ENCODE peak calls at places on chromosomes 1 and 21, in eight cellular contexts. C, Z, V, X, G, J, I and F are unnamed samples. For H3K9me3, the result is how much of the 10 kb centered on the place peaks cover.

GRCh38 chr1:236338096-236338495 is 56.0 kb upstream of the EDARADD start:
- DNase-seq in J (no peak), V (peak), Z (no peak), X (no peak), G (no peak), C (no peak), I (no peak), F (no peak)

GRCh38 chr1:246566128-246566807 is at the start of the genes CNST and TFB2M:
- DNase-seq in C (peak), I (peak), J (peak), V (peak), X (peak), G (peak), Z (peak), F (peak)

GRCh38 chr1:184289825-184290550 is 96.8 kb upstream of the C1orf21 start:
- DNase-seq in X (no peak), I (no peak), V (no peak), J (peak), G (no peak), Z (no peak), C (no peak), F (no peak)

GRCh38 chr1:208172389-208173140 is 71.6 kb downstream of the PLXNA2 start:
- DNase-seq in X (no peak), J (no peak), I (no peak), Z (no peak), V (peak), G (no peak), C (no peak), F (no peak)

GRCh38 chr1:35567947-35568558 is 5.1 kb upstream of the TFAP2E start:
- DNase-seq in Z (no peak), G (no peak), V (no peak), I (no peak), X (no peak), J (no peak), C (no peak), F (no peak)

GRCh38 chr1:116934586-116935207 is 25.0 kb downstream of the PTGFRN start:
- DNase-seq in V (no peak), X (no peak), G (no peak), J (peak), C (no peak), Z (no peak), I (no peak), F (no peak)

GRCh38 chr1:83985048-83985447 is 13.9 kb downstream of the TTLL7 start:
- DNase-seq in G (no peak), C (no peak), I (no peak), X (no peak), Z (no peak), J (no peak), V (no peak), F (no peak)

GRCh38 chr1:40820251-40820797 is 36.7 kb downstream of the KCNQ4 start:
- DNase-seq in G (peak), Z (no peak), I (no peak), J (no peak), C (no peak), X (no peak), V (no peak), F (no peak)

GRCh38 chr21:38468989-38469388 is 29.3 kb downstream of the ERG start:
- DNase-seq in C (no peak), X (no peak), I (no peak), Z (no peak), G (no peak), V (no peak), J (no peak), F (no peak)

GRCh38 chr21:34762761-34763160 is 94.0 kb downstream of the CLIC6 start:
- DNase-seq in G (no peak), Z (no peak), C (no peak), J (no peak), X (no peak), I (no peak), V (peak), F (no peak)

GRCh38 chr1:82565546-82565945 is 764.8 kb downstream of the ADGRL2 start:
- DNase-seq in G (no peak), V (peak), I (no peak), X (no peak), J (no peak), Z (no peak), C (no peak), F (peak)

GRCh38 chr1:207826557-207827487 is 75.0 kb downstream of the CD46 start:
- DNase-seq in X (no peak), J (peak), Z (no peak), C (no peak), G (peak), V (no peak), I (no peak), F (no peak)

GRCh38 chr21:31201144-31201543 is 142.9 kb downstream of the TIAM1 start:
- DNase-seq in C (no peak), I (no peak), G (no peak), X (no peak), J (no peak), Z (no peak), V (no peak), F (no peak)

GRCh38 chr1:211734791-211735190 is 59.4 kb upstream of the NEK2 start:
- DNase-seq in C (no peak), X (no peak), G (no peak), J (no peak), Z (no peak), V (no peak), I (no peak), F (no peak)

GRCh38 chr1:227921461-227922185 is 26.1 kb downstream of the WNT9A start:
- DNase-seq in X (no peak), I (no peak), G (no peak), Z (no peak), V (no peak), J (no peak), C (no peak), F (no peak)

GRCh38 chr1:151196292-151196800 is 2.0 kb upstream of the PIP5K1A start:
- DNase-seq in Z (no peak), J (peak), X (peak), G (peak), V (peak), I (no peak), C (peak), F (no peak)

GRCh38 chr1:232629250-232630046 is 485 bp downstream of the SIPA1L2 start:
- DNase-seq in V (peak), X (peak), C (no peak), Z (no peak), J (no peak), I (peak), G (peak), F (no peak)

GRCh38 chr1:240122639-240123604 is 31.2 kb downstream of the FMN2 start:
- DNase-seq in G (no peak), V (peak), C (no peak), J (no peak), I (no peak), Z (no peak), X (no peak), F (no peak)

DNA sequence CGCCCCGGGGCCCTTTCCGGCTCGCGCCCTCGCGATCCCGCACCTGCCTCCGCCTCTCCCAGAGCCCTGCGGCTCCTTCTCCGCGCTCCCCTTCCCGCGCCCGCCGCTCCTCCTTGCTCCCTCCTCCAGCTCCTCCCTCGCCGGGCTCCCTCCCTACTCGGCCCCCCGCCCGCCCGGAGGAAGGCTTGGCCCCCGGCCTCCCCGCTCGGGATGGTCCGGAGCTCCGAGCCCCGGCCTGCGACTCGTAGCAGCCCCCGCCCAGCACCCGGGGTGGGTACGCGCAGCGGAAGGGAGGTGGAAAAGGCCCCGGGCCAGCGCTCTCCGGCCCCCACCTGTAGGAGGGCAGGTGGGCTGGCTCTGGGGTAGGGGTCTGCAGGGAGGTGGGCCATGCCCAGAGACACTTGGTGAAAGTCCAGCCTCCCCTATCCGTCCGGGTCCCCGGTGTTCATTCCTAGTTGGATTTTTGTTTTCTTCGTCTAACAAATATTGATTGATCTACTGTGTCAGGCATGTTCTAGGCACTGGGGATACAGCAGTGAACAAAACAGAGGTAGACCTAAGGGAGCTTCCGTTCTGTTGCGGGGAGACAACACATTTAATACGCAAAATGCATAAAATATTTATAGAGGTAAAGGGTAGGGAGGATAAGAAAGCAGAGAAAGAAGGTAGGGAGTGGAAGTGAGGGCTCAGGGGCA is at the start of gene HTR1D:
- DNase-seq in J (no peak), I (peak), C (no peak), X (no peak), V (no peak), G (no peak), Z (no peak), F (no peak)
- H3K4me3 ChIP-seq in J (no peak), I (peak), C (peak), X (peak), V (no peak), G (peak), Z (peak), F (peak)

GRCh38 chr21:26835714-26836265 is 9.4 kb downstream of the ADAMTS1 start:
- DNase-seq in J (no peak), G (no peak), Z (no peak), V (no peak), X (no peak), I (no peak), C (no peak), F (no peak)

GRCh38 chr21:26836546-26836945 is 8.7 kb downstream of the ADAMTS1 start:
- DNase-seq in X (no peak), J (no peak), C (no peak), G (no peak), V (no peak), I (no peak), Z (no peak), F (no peak)

GRCh38 chr21:26833460-26833939 is 11.7 kb downstream of the ADAMTS1 start:
- DNase-seq in J (no peak), X (no peak), Z (no peak), G (no peak), I (no peak), V (no peak), C (no peak), F (no peak)

GRCh38 chr21:26834181-26834945 is 10.8 kb downstream of the ADAMTS1 start:
- DNase-seq in Z (no peak), G (no peak), V (no peak), C (no peak), J (no peak), X (no peak), I (no peak), F (no peak)

GRCh38 chr21:26835027-26835713 is 10.0 kb downstream of the ADAMTS1 start:
- DNase-seq in Z (no peak), I (no peak), V (peak), J (no peak), C (no peak), X (no peak), G (no peak), F (no peak)
- TF ChIP-seq CTCF in Z (no peak), I (no peak), V (no peak), J (no peak), C (no peak), X (no peak), G (no peak), F (no peak)

GRCh38 chr1:113493533-113493932 is 103.2 kb downstream of the MAGI3 start:
- DNase-seq in Z (no peak), X (no peak), V (no peak), G (no peak), C (no peak), J (no peak), I (no peak), F (no peak)
- H3K9me3 ChIP-seq in Z (under half), X (half or more), V (under half), G (under half), C (under half), J (under half), I (under half), F (under half)

GRCh38 chr1:156622581-156623297 is 3.5 kb downstream of the HAPLN2 start:
- DNase-seq in G (no peak), C (no peak), J (no peak), X (no peak), I (no peak), Z (no peak), V (no peak), F (no peak)
- H3K4me3 ChIP-seq in G (no peak), C (no peak), J (no peak), X (no peak), I (no peak), Z (no peak), V (no peak), F (no peak)

GRCh38 chr1:159945483-159946241 is at the start of gene IGSF9:
- DNase-seq in X (peak), C (peak), I (peak), Z (no peak), G (peak), J (peak), V (peak), F (no peak)
- TF ChIP-seq CTCF in X (peak), C (peak), I (peak), Z (peak), G (peak), J (peak), V (peak), F (peak)

GRCh38 chr1:248755505-248755904 is at the start of gene LYPD8:
- DNase-seq in V (no peak), G (no peak), J (no peak), X (no peak), Z (no peak), C (no peak), I (no peak), F (no peak)

GRCh38 chr1:248756151-248756550 is 592 bp upstream of the LYPD8 start:
- DNase-seq in C (no peak), I (no peak), J (no peak), G (no peak), X (no peak), V (no peak), Z (no peak), F (no peak)

GRCh38 chr1:248757784-248758195 is 2.2 kb upstream of the LYPD8 start:
- DNase-seq in C (no peak), G (no peak), V (no peak), X (no peak), J (no peak), Z (no peak), I (no peak), F (no peak)

GRCh38 chr1:248758352-248758751 is 2.8 kb upstream of the LYPD8 start:
- DNase-seq in X (no peak), V (no peak), C (no peak), J (no peak), I (no peak), G (no peak), Z (no peak), F (no peak)

GRCh38 chr1:248756636-248757035 is 1.1 kb upstream of the LYPD8 start:
- DNase-seq in X (no peak), V (no peak), J (no peak), Z (no peak), C (no peak), I (no peak), G (no peak), F (no peak)
- H3K9me3 ChIP-seq in X (under half), V (under half), J (under half), Z (under half), C (under half), I (under half), G (under half), F (under half)

GRCh38 chr1:66341446-66342089 is 192.4 kb upstream of the SGIP1 start:
- DNase-seq in X (no peak), C (no peak), G (no peak), J (no peak), I (no peak), Z (no peak), V (no peak), F (no peak)
- H3K4me3 ChIP-seq in X (no peak), C (no peak), G (peak), J (peak), I (no peak), Z (no peak), V (no peak), F (no peak)

DNA sequence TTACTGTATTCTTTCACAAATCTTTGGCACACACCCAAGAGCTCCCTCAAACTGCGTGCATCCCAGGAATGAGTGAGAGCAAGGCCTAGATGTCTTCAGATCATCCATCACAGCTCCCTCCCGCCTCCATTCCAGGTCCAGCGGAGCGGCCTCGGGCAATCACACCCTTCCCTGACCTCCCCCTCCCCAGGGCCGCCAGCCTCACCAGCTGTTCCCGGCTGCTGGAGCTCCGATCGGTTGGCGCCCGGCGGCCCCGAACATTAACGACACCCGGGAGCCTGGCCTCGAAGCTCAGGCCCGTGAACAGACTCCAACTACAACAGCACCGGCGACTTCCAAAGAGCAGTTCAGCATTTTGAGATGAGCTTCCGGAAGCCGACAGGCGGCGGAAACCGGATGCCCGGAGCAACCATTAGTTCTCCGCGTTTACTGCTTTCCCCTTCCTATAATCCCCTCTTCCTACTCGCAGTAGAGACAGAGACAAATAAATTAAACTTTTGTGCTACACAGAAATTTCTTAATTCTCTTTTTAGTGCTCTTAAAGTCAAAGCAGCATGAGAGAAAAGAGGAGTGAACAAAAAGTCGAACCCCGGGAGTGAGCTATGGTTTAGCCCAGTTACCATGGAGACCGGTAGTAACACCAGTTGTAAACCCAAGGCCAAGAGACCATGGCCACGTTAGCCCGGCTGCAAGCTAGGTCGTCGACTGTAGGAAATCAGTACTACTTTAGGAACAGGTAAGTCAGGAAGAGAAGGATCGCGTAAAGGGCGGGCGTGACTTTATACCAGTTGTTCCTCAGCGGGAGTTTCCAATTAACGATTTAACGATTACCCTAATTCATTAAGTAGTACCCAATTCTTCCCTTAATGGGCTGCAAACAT is at the start of the genes GPATCH2 and SPATA17:
- DNase-seq in C (peak), Z (peak), J (peak), V (peak), X (peak), G (peak), I (peak), F (peak)
- TF ChIP-seq CTCF in C (no peak), Z (peak), J (no peak), V (peak), X (peak), G (peak), I (peak), F (peak)

GRCh38 chr1:4551706-4552105 is 102.7 kb upstream of the AJAP1 start:
- DNase-seq in X (no peak), V (no peak), G (no peak), I (no peak), C (no peak), Z (no peak), J (no peak), F (no peak)

GRCh38 chr1:4554291-4554865 is 100.0 kb upstream of the AJAP1 start:
- DNase-seq in V (no peak), X (no peak), C (no peak), Z (no peak), G (no peak), I (no peak), J (no peak), F (no peak)

GRCh38 chr1:4553761-4554160 is 100.6 kb upstream of the AJAP1 start:
- DNase-seq in Z (no peak), I (no peak), J (no peak), V (no peak), G (no peak), X (no peak), C (no peak), F (no peak)

GRCh38 chr1:4549933-4550332 is 104.5 kb upstream of the AJAP1 start:
- DNase-seq in I (no peak), V (no peak), J (peak), X (no peak), Z (no peak), C (no peak), G (no peak), F (no peak)
- H3K9me3 ChIP-seq in I (under half), V (under half), J (under half), X (under half), Z (under half), C (under half), G (under half), F (under half)